ENCODE peak calls at places on chromosomes 6 and 20, in eight cellular contexts. B, C, Y, R, A, X, V and P are unnamed samples.

GRCh38 chr6:78598966-78599365 is 268.4 kb upstream of the IRAK1BP1 start:
- DNase-seq in B (no peak), C (no peak), Y (peak), R (no peak), A (no peak), X (no peak), V (no peak), P (no peak)

GRCh38 chr20:33673411-33674293 is 576 bp downstream of the NECAB3 start:
- DNase-seq in B (no peak), C (no peak), Y (no peak), R (peak), A (no peak), X (no peak), V (peak), P (peak)

GRCh38 chr6:124368131-124368530 is 564.5 kb downstream of the NKAIN2 start:
- DNase-seq in B (no peak), C (no peak), Y (peak), R (no peak), A (no peak), X (no peak), V (no peak), P (no peak)

GRCh38 chr6:30931959-30932645 is at the start of gene SFTA2:
- DNase-seq in B (no peak), C (peak), Y (no peak), R (no peak), A (no peak), X (no peak), V (no peak), P (no peak)

GRCh38 chr20:50222568-50223320 is 32.1 kb downstream of the CEBPB start:
- DNase-seq in B (no peak), C (no peak), Y (no peak), R (peak), A (no peak), X (no peak), V (no peak), P (no peak)

GRCh38 chr20:53857723-53858236 is 212.6 kb downstream of the BCAS1 start:
- DNase-seq in B (no peak), C (no peak), Y (no peak), R (no peak), A (peak), X (peak), V (no peak), P (no peak)

GRCh38 chr20:43662943-43663655 is 3.8 kb upstream of the MYBL2 start:
- DNase-seq in B (no peak), C (peak), Y (no peak), R (no peak), A (peak), X (no peak), V (no peak), P (no peak)

GRCh38 chr20:62953839-62954703 is 1.6 kb downstream of the SLC17A9 start:
- DNase-seq in B (peak), C (peak), Y (peak), R (peak), A (peak), X (peak), V (peak), P (peak)

GRCh38 chr20:40571625-40572024 is 117.4 kb downstream of the MAFB start:
- DNase-seq in B (no peak), C (no peak), Y (no peak), R (no peak), A (no peak), X (no peak), V (no peak), P (no peak)

GRCh38 chr20:8293791-8294190 is 161.7 kb downstream of the PLCB1 start:
- DNase-seq in B (no peak), C (no peak), Y (no peak), R (no peak), A (no peak), X (no peak), V (no peak), P (no peak)

GRCh38 chr20:51893723-51894122 is 91.4 kb upstream of the SALL4 start:
- DNase-seq in B (no peak), C (no peak), Y (no peak), R (no peak), A (no peak), X (no peak), V (no peak), P (no peak)

GRCh38 chr20:43895235-43895634 is 19.4 kb upstream of the TOX2 start:
- DNase-seq in B (no peak), C (no peak), Y (peak), R (no peak), A (no peak), X (no peak), V (no peak), P (no peak)

GRCh38 chr6:137488736-137489409 is 5.3 kb downstream of the OLIG3 start:
- DNase-seq in B (no peak), C (no peak), Y (no peak), R (peak), A (no peak), X (peak), V (peak), P (peak)

GRCh38 chr20:53795170-53795569 is 201.5 kb upstream of the ZNF217 start:
- DNase-seq in B (no peak), C (no peak), Y (peak), R (no peak), A (no peak), X (no peak), V (no peak), P (no peak)

GRCh38 chr6:161701051-161701450 is 427.2 kb upstream of the AGPAT4 start:
- DNase-seq in B (no peak), C (no peak), Y (no peak), R (no peak), A (no peak), X (no peak), V (no peak), P (no peak)

GRCh38 chr6:163608060-163608752 is 193.7 kb downstream of the QKI start:
- DNase-seq in B (no peak), C (no peak), Y (no peak), R (no peak), A (no peak), X (no peak), V (no peak), P (no peak)

GRCh38 chr6:168877821-168878282 is 375.8 kb downstream of the THBS2 start:
- DNase-seq in B (no peak), C (peak), Y (no peak), R (no peak), A (no peak), X (no peak), V (no peak), P (no peak)

GRCh38 chr6:90233994-90234393 is 62.6 kb downstream of the BACH2 start:
- DNase-seq in B (no peak), C (no peak), Y (no peak), R (no peak), A (no peak), X (no peak), V (no peak), P (no peak)

GRCh38 chr6:122995930-122996796 is at the start of gene CLVS2:
- DNase-seq in B (no peak), C (peak), Y (peak), R (peak), A (peak), X (peak), V (peak), P (peak)

GRCh38 chr6:48883116-48883515 is 579.9 kb downstream of the MMUT start:
- DNase-seq in B (no peak), C (no peak), Y (no peak), R (no peak), A (no peak), X (no peak), V (no peak), P (no peak)

GRCh38 chr20:54197621-54198604 is 10.0 kb upstream of the PFDN4 start:
- DNase-seq in B (no peak), C (peak), Y (peak), R (no peak), A (no peak), X (peak), V (no peak), P (no peak)

GRCh38 chr20:37984018-37984785 is 49.1 kb downstream of the TTI1 start:
- DNase-seq in B (no peak), C (no peak), Y (no peak), R (no peak), A (peak), X (no peak), V (no peak), P (no peak)

GRCh38 chr6:105882071-105882803 is 203.9 kb upstream of the PRDM1 start:
- DNase-seq in B (no peak), C (no peak), Y (no peak), R (no peak), A (no peak), X (no peak), V (no peak), P (no peak)

GRCh38 chr6:142946924-142947701 is 2.1 kb upstream of the HIVEP2 start:
- DNase-seq in B (peak), C (peak), Y (peak), R (peak), A (peak), X (peak), V (peak), P (peak)

GRCh38 chr6:36028887-36029324 is 1.3 kb downstream of the MAPK14 start:
- DNase-seq in B (peak), C (peak), Y (peak), R (peak), A (peak), X (peak), V (peak), P (peak)

GRCh38 chr6:17966451-17966850 is 21.0 kb downstream of the KIF13A start:
- DNase-seq in B (no peak), C (no peak), Y (no peak), R (no peak), A (no peak), X (no peak), V (no peak), P (no peak)

GRCh38 chr6:37622639-37623038 is 75.0 kb downstream of the MDGA1 start:
- DNase-seq in B (no peak), C (no peak), Y (no peak), R (no peak), A (no peak), X (no peak), V (peak), P (peak)

GRCh38 chr6:37083243-37084138 is 78.0 kb downstream of the FGD2 start:
- DNase-seq in B (no peak), C (peak), Y (no peak), R (peak), A (peak), X (no peak), V (peak), P (no peak)

GRCh38 chr6:109961666-109962065 is 16.4 kb upstream of the GPR6 start:
- DNase-seq in B (no peak), C (no peak), Y (peak), R (no peak), A (no peak), X (no peak), V (no peak), P (no peak)

GRCh38 chr6:13012977-13013680 is 296.6 kb downstream of the PHACTR1 start:
- DNase-seq in B (no peak), C (peak), Y (no peak), R (peak), A (no peak), X (peak), V (no peak), P (peak)

GRCh38 chr6:52663120-52663934 is 7.6 kb upstream of the TMEM14A start:
- DNase-seq in B (no peak), C (peak), Y (peak), R (no peak), A (peak), X (peak), V (peak), P (peak)

GRCh38 chr20:49575551-49576060 is 7.7 kb upstream of the PTGIS start:
- DNase-seq in B (peak), C (peak), Y (no peak), R (no peak), A (peak), X (no peak), V (peak), P (no peak)

GRCh38 chr6:23483896-23484295 is 642.1 kb upstream of the NRSN1 start:
- DNase-seq in B (no peak), C (no peak), Y (no peak), R (no peak), A (no peak), X (no peak), V (no peak), P (no peak)

GRCh38 chr6:121666809-121667208 is 231.4 kb downstream of the GJA1 start:
- DNase-seq in B (no peak), C (peak), Y (peak), R (no peak), A (no peak), X (no peak), V (no peak), P (no peak)

GRCh38 chr6:15948930-15949900 is 179.7 kb upstream of the MYLIP start:
- DNase-seq in B (no peak), C (peak), Y (no peak), R (no peak), A (peak), X (peak), V (no peak), P (no peak)

GRCh38 chr6:85670573-85670972 is 27.9 kb upstream of the SYNCRIP start:
- DNase-seq in B (no peak), C (no peak), Y (peak), R (no peak), A (no peak), X (peak), V (no peak), P (no peak)

GRCh38 chr6:85401186-85402062 is 48.5 kb upstream of the NT5E start:
- DNase-seq in B (no peak), C (no peak), Y (no peak), R (no peak), A (no peak), X (no peak), V (no peak), P (no peak)

GRCh38 chr6:166360243-166361079 is 18.1 kb upstream of the SFT2D1 start:
- DNase-seq in B (no peak), C (no peak), Y (peak), R (no peak), A (peak), X (no peak), V (no peak), P (no peak)

GRCh38 chr6:156933201-156934053 is 156.2 kb downstream of the ARID1B start:
- DNase-seq in B (no peak), C (peak), Y (no peak), R (no peak), A (peak), X (peak), V (no peak), P (no peak)
- TF ChIP-seq CTCF in B (no peak), C (no peak), Y (no peak), R (no peak), A (peak), X (peak), V (no peak), P (no peak)

GRCh38 chr6:7841781-7842468 is 68.7 kb downstream of the TXNDC5 start:
- DNase-seq in B (no peak), C (no peak), Y (no peak), R (no peak), A (no peak), X (no peak), V (no peak), P (no peak)
- TF ChIP-seq CTCF in B (no peak), C (no peak), Y (no peak), R (no peak), A (no peak), X (no peak), V (no peak), P (no peak)

DNA sequence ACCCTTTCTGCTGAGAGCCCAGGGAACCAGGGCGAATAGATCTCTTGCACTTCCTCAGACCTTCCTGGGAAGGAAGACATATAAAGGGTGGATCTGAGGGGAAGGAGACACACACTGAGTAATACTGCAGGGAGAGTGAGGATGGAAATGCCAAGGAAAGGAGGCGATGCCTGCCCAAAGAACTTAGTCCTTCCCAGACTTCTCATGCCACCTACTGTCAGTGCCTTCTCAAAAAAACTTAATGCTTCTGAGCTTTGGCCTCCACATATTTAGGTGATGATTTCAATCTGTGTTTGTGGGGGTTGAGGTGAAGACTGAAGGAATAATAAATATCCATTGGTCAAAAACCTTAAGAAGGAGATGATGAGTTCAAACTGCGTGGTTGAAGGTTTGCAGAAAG is 9.7 kb downstream of the BTN3A1 start:
- DNase-seq in B (no peak), C (no peak), Y (no peak), R (no peak), A (no peak), X (no peak), V (no peak), P (no peak)
- TF ChIP-seq CTCF in B (no peak), C (no peak), Y (no peak), R (no peak), A (no peak), X (no peak), V (no peak), P (no peak)

GRCh38 chr6:117168296-117169059 is 96.9 kb upstream of the VGLL2 start:
- DNase-seq in B (no peak), C (no peak), Y (no peak), R (no peak), A (no peak), X (no peak), V (no peak), P (no peak)

GRCh38 chr6:117169781-117170281 is 95.5 kb upstream of the VGLL2 start:
- DNase-seq in B (no peak), C (no peak), Y (no peak), R (no peak), A (no peak), X (no peak), V (no peak), P (no peak)

GRCh38 chr6:117169060-117169635 is 96.2 kb upstream of the VGLL2 start:
- DNase-seq in B (no peak), C (no peak), Y (no peak), R (no peak), A (no peak), X (no peak), V (no peak), P (no peak)

GRCh38 chr6:117165921-117166499 is 99.3 kb upstream of the VGLL2 start:
- DNase-seq in B (no peak), C (no peak), Y (no peak), R (no peak), A (no peak), X (no peak), V (no peak), P (no peak)

DNA sequence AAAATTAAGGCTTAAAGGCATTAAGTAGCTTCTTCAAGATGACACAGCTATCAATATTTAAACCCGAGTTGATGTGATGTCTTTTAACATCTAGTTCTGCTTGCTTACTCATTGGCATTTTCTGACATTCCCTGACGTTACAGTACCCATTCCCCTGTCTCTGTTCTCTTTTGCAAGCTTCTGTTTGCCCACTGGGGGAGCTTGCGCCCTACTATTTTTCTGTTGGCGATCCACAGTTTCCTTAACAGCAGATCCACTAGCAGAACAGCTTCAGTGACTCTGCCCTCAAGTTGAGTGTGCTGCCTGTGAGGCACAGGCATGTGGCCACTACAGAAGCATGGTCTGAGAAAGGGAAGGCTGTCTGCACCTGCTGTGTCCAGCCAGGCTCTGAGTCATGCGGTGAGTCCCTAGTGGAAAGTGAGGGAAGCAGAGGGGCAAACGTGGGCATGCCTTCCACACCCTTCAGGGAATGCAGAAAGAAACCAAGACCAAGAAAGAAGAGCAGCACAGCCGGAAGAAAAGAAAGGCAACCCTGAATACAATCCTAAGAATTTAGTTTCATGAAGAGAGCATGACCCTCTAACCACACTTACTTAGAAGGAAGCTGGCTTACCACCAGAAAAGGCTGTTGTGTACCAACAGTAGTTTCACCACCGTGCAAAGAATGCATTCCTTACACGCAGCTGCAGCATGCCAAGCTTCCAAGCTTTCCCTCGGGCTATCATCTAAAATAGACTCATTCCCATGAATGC is 97.7 kb upstream of the VGLL2 start:
- DNase-seq in B (no peak), C (peak), Y (peak), R (peak), A (no peak), X (peak), V (no peak), P (no peak)
- TF ChIP-seq CTCF in B (no peak), C (no peak), Y (no peak), R (no peak), A (no peak), X (peak), V (no peak), P (no peak)

DNA sequence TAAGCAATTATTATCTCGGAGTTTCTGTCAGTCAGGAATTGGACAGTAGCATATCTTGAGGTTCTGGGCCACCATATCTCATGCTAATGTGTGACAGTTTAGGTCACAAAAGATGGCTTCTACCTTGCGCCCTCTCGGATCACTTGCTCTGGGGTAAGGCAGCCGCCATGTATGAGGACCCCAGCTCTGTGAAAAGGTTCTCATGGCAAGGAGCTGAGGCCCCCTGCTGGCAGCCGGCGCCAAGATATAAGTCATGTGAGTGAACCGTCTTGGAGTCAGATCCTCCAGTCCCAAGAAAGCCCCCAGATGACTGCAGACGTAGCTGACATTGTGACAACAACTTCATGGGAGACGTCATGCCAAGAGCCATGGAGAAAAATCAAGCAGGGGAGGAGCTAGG is 670.8 kb downstream of the KIF16B start:
- DNase-seq in B (no peak), C (no peak), Y (no peak), R (peak), A (peak), X (peak), V (no peak), P (no peak)
- TF ChIP-seq CTCF in B (no peak), C (no peak), Y (peak), R (no peak), A (peak), X (peak), V (no peak), P (no peak)

DNA sequence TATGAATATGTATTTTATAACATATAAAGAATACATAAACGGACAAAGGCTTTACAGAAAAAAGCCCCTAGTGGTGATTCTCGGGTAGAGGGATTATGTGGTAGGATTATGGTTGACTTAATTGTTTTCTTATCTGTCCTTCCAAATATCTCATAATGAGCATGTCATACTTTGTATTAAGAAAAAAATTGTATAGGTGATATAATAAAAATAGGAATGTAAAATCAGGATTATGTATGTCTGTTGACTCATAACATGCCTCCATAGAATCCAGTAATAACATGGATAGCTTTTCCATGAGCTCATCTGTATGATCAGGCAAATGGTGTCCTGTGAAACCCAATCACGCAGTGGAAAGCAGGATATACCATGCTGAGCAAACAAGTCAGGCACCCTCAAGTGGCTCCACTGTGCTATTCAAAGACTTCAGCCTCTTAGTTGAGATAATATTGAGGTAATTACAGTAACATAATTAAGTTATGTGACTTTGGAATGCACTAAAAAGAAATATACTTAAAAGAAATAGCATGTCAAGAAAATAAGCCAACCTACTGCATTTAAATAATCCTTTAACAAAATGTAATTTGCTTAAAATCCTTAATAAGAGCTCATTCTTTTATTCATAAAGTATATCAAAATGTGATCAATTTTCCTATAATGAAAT is 39.6 kb upstream of the PRELID3B start:
- DNase-seq in B (no peak), C (no peak), Y (no peak), R (no peak), A (no peak), X (peak), V (no peak), P (no peak)
- TF ChIP-seq CTCF in B (no peak), C (no peak), Y (peak), R (peak), A (peak), X (no peak), V (no peak), P (no peak)